ENCODE peak calls at places on chromosome 7, in nine cellular contexts. A is B cell, U is thoracic aorta, S is brain microvascular endothelial cell, K is AG04449, E is AG09319, Q is OCI-LY7, L is epithelial cell of esophagus, C is mucosa of descending colon. Z is an unnamed sample.

GRCh38 chr7:116713918-116714317 is 41.9 kb downstream of the MET start:
- DNase-seq in A (no peak), U (no peak), S (peak; percentile 14), K (no peak), E (no peak), Q (no peak), L (peak; percentile 40), C (no peak), Z (no peak)

GRCh38 chr7:142097571-142097970 is 13.9 kb upstream of the MGAM2 start:
- DNase-seq in A (no peak), U (no peak), S (no peak), K (no peak), E (no peak), Q (no peak), L (no peak), C (no peak), Z (no peak)

GRCh38 chr7:127916735-127917134 is 114.5 kb downstream of the LRRC4 start:
- DNase-seq in A (no peak), U (no peak), S (no peak), K (no peak), E (no peak), Q (no peak), L (no peak), C (no peak), Z (no peak)

GRCh38 chr7:1729773-1730172 is 59.7 kb downstream of the ELFN1 start:
- DNase-seq in A (no peak), U (no peak), S (no peak), K (no peak), E (no peak), Q (no peak), L (no peak), C (no peak), Z (no peak)

GRCh38 chr7:116708248-116708647 is 36.3 kb downstream of the MET start:
- DNase-seq in A (no peak), U (no peak), S (no peak), K (peak; percentile 61), E (no peak), Q (no peak), L (no peak), C (no peak), Z (no peak)

GRCh38 chr7:90188281-90188680 is 23.3 kb upstream of the STEAP2 start:
- DNase-seq in A (no peak), U (no peak), S (no peak), K (no peak), E (no peak), Q (no peak), L (no peak), C (peak; percentile 55), Z (no peak)

GRCh38 chr7:25952277-25953057 is 199.5 kb upstream of the NFE2L3 start:
- DNase-seq in A (no peak), U (no peak), S (no peak), K (no peak), E (no peak), Q (no peak), L (no peak), C (peak; percentile 37), Z (no peak)

GRCh38 chr7:152849128-152849527 is 89.6 kb downstream of the ACTR3B start:
- DNase-seq in A (no peak), U (no peak), S (no peak), K (no peak), E (no peak), Q (no peak), L (no peak), C (no peak), Z (no peak)

GRCh38 chr7:91553410-91553895 is 289.2 kb downstream of the FZD1 start:
- DNase-seq in A (no peak), U (no peak), S (no peak), K (no peak), E (no peak), Q (no peak), L (no peak), C (no peak), Z (no peak)

GRCh38 chr7:106029941-106030340 is 66.9 kb downstream of the CDHR3 start:
- DNase-seq in A (no peak), U (no peak), S (no peak), K (no peak), E (no peak), Q (no peak), L (no peak), C (no peak), Z (no peak)
- TF ChIP-seq CTCF in A (no peak), U (no peak), S (peak; percentile 19), K (no peak), E (no peak), Q (peak; percentile 56), L (no peak), C (no peak), Z (peak; percentile 14)

GRCh38 chr7:136179154-136179553 is 202.0 kb upstream of the MTPN start:
- DNase-seq in A (no peak), U (no peak), S (no peak), K (no peak), E (no peak), Q (no peak), L (no peak), C (no peak), Z (no peak)

GRCh38 chr7:136184719-136185118 is 207.6 kb upstream of the MTPN start:
- DNase-seq in A (no peak), U (no peak), S (no peak), K (no peak), E (no peak), Q (no peak), L (no peak), C (no peak), Z (no peak)

GRCh38 chr7:136179829-136180721 is 202.9 kb upstream of the MTPN start:
- DNase-seq in A (no peak), U (no peak), S (no peak), K (no peak), E (no peak), Q (no peak), L (no peak), C (no peak), Z (no peak)

GRCh38 chr7:136180984-136181383 is 203.8 kb upstream of the MTPN start:
- DNase-seq in A (no peak), U (no peak), S (no peak), K (no peak), E (no peak), Q (no peak), L (no peak), C (no peak), Z (no peak)

GRCh38 chr7:136183981-136184380 is 206.8 kb upstream of the MTPN start:
- DNase-seq in A (no peak), U (no peak), S (no peak), K (no peak), E (no peak), Q (no peak), L (no peak), C (no peak), Z (no peak)
- TF ChIP-seq CTCF in A (no peak), U (no peak), S (peak; percentile 52), K (peak; percentile 11), E (peak; percentile 7), Q (no peak), L (no peak), C (no peak), Z (no peak)

GRCh38 chr7:131074585-131074984 is 253.1 kb upstream of the MKLN1 start:
- DNase-seq in A (no peak), U (no peak), S (no peak), K (no peak), E (no peak), Q (no peak), L (no peak), C (no peak), Z (no peak)

GRCh38 chr7:131072505-131073091 is 255.1 kb upstream of the MKLN1 start:
- DNase-seq in A (no peak), U (no peak), S (no peak), K (no peak), E (no peak), Q (no peak), L (peak; percentile 13), C (no peak), Z (no peak)

GRCh38 chr7:131068604-131069021 is 259.1 kb upstream of the MKLN1 start:
- DNase-seq in A (no peak), U (no peak), S (no peak), K (no peak), E (no peak), Q (no peak), L (no peak), C (no peak), Z (no peak)

GRCh38 chr7:131074043-131074442 is 253.6 kb upstream of the MKLN1 start:
- DNase-seq in A (no peak), U (no peak), S (no peak), K (no peak), E (no peak), Q (no peak), L (no peak), C (no peak), Z (no peak)

DNA sequence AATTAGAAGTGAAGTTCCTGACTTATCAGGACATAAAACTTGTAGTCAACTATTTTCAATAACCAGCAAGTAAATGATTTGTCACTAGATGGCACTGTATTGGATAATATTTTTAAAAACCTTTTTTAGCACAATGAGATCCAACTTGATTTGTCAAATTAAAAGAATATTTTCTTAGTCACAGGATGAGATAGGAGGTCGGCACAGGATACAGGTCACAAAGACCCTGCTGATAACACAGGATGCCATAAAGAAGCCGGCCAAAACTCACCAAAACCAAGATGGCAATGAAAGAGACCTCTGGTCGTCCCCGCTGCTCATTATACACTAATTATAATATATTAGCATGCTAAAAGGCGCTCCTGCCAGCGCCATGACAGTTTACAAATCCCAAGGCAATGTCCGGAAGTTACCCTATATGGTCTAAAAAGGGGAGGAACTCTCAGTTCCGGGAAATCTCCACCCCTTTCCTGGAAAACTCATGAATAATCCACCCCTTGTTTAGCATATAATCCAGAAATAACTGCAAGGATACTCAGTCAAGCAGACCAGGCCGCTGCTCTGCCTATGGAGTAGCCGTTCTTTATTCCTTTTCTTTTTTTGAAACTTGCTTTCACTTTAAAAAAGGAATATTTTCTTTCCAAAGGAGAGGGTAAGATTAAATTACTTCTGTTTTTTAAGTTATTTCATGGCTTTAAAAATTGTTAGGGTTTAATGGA is 255.7 kb upstream of the MKLN1 start:
- DNase-seq in A (no peak), U (no peak), S (peak; percentile 86), K (no peak), E (peak; percentile 62), Q (peak; percentile 11), L (peak; percentile 17), C (no peak), Z (peak; percentile 33)
- TF ChIP-seq CTCF in A (peak; percentile 65), U (peak; percentile 21), S (peak; percentile 7), K (no peak), E (peak; percentile 35), Q (peak; percentile 69), L (peak; percentile 16), C (no peak), Z (no peak)

DNA sequence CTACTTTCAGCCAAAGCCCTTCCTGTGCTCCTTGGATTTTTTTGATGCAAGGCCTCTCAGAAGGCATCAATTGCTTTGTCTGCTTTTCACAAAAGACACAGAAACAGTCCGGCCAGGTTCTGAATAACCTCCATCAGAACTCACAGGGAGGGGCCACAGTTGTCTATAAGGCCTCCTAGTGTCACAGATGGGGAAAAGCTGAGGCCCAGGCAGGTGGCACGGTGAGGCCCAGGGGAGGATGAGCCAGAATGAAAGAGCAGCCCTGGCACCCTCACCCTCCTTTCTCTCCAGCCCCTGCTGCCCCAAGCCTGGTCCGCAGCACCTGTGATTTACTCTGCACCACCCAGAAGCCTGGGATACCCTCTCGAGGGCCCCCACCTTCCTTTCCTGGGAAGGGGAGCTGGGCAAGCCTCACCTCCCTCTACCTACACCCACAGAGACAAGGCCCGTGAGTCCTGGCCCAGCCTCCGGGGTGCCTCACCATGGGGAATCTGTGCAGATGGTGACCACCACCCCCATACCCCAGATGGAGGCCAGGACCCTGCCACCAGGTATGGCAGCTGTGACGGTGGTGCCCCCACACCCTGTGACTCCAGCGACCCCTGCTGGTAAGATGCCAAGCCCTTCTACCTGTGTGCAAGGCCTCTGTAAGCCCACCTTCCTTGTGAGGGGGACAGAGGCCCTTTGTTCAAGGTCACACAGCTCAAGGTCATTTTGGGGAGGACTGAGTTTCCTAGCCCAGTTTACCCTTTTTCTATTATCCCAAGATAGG is 26.2 kb upstream of the ZNF467 start:
- DNase-seq in A (peak; percentile 42), U (no peak), S (no peak), K (no peak), E (no peak), Q (peak; percentile 63), L (peak; percentile 14), C (peak; percentile 45), Z (peak; percentile 83)
- TF ChIP-seq CTCF in A (peak; percentile 56), U (no peak), S (peak; percentile 31), K (no peak), E (no peak), Q (peak; percentile 82), L (peak; percentile 22), C (no peak), Z (peak; percentile 66)